ENCODE peak calls at places on chromosomes 3 and 15, in eight cellular contexts. One of them, this sample, is unnamed.
A peak's percentile ranks its signal among the peaks of the same experiment; 100 is the strongest.

GRCh38 chr3:10408680-10409079 is 87.8 kb upstream of the SEC13 start:
- DNase-seq in ureter: no peak
- DNase-seq in body of pancreas: no peak
- DNase-seq in IMR-90: peak; percentile 57
- DNase-seq in stimulated activated CD4-positive, alpha-beta T cell treated with anti-CD3 and anti-CD28 coated beads, Interleukin-4, amount 100 ng/mL, for 48 hours: no peak
- DNase-seq in AG10803: no peak
- DNase-seq in mesendoderm: no peak
- DNase-seq in HEK293T: no peak
- DNase-seq in this sample: no peak

GRCh38 chr3:101070260-101071121 is 77.3 kb upstream of the ABI3BP start:
- DNase-seq in ureter: no peak
- DNase-seq in body of pancreas: peak; percentile 82
- DNase-seq in IMR-90: no peak
- DNase-seq in stimulated activated CD4-positive, alpha-beta T cell treated with anti-CD3 and anti-CD28 coated beads, Interleukin-4, amount 100 ng/mL, for 48 hours: peak; percentile 64
- DNase-seq in AG10803: no peak
- DNase-seq in mesendoderm: peak; percentile 91
- DNase-seq in HEK293T: peak; percentile 81
- DNase-seq in this sample: peak; percentile 83

GRCh38 chr3:152309031-152309430 is 40.3 kb downstream of the MBNL1 start:
- DNase-seq in ureter: no peak
- DNase-seq in body of pancreas: no peak
- DNase-seq in IMR-90: no peak
- DNase-seq in stimulated activated CD4-positive, alpha-beta T cell treated with anti-CD3 and anti-CD28 coated beads, Interleukin-4, amount 100 ng/mL, for 48 hours: no peak
- DNase-seq in AG10803: no peak
- DNase-seq in mesendoderm: no peak
- DNase-seq in HEK293T: no peak
- DNase-seq in this sample: no peak

GRCh38 chr15:57436961-57437360 is 60.7 kb downstream of the CGNL1 start:
- DNase-seq in ureter: no peak
- DNase-seq in body of pancreas: no peak
- DNase-seq in IMR-90: no peak
- DNase-seq in stimulated activated CD4-positive, alpha-beta T cell treated with anti-CD3 and anti-CD28 coated beads, Interleukin-4, amount 100 ng/mL, for 48 hours: no peak
- DNase-seq in AG10803: peak; percentile 35
- DNase-seq in mesendoderm: no peak
- DNase-seq in HEK293T: no peak
- DNase-seq in this sample: no peak

GRCh38 chr3:50971487-50971924 is 296.8 kb downstream of the DOCK3 start:
- DNase-seq in ureter: peak; percentile 63
- DNase-seq in body of pancreas: peak; percentile 33
- DNase-seq in IMR-90: peak; percentile 45
- DNase-seq in stimulated activated CD4-positive, alpha-beta T cell treated with anti-CD3 and anti-CD28 coated beads, Interleukin-4, amount 100 ng/mL, for 48 hours: peak; percentile 23
- DNase-seq in AG10803: peak; percentile 43
- DNase-seq in mesendoderm: peak; percentile 79
- DNase-seq in HEK293T: peak; percentile 64
- DNase-seq in this sample: peak; percentile 51

GRCh38 chr3:151541184-151541583 is 80.3 kb upstream of the IGSF10 start:
- DNase-seq in ureter: no peak
- DNase-seq in body of pancreas: no peak
- DNase-seq in IMR-90: peak; percentile 2
- DNase-seq in stimulated activated CD4-positive, alpha-beta T cell treated with anti-CD3 and anti-CD28 coated beads, Interleukin-4, amount 100 ng/mL, for 48 hours: no peak
- DNase-seq in AG10803: no peak
- DNase-seq in mesendoderm: no peak
- DNase-seq in HEK293T: no peak
- DNase-seq in this sample: no peak

GRCh38 chr3:87077354-87077753 is 86.4 kb upstream of the VGLL3 start:
- DNase-seq in ureter: no peak
- DNase-seq in body of pancreas: no peak
- DNase-seq in IMR-90: no peak
- DNase-seq in stimulated activated CD4-positive, alpha-beta T cell treated with anti-CD3 and anti-CD28 coated beads, Interleukin-4, amount 100 ng/mL, for 48 hours: no peak
- DNase-seq in AG10803: no peak
- DNase-seq in mesendoderm: peak; percentile 27
- DNase-seq in HEK293T: no peak
- DNase-seq in this sample: no peak

GRCh38 chr3:178223876-178224275 is 312.4 kb upstream of the KCNMB2 start:
- DNase-seq in ureter: no peak
- DNase-seq in body of pancreas: no peak
- DNase-seq in IMR-90: peak; percentile 41
- DNase-seq in stimulated activated CD4-positive, alpha-beta T cell treated with anti-CD3 and anti-CD28 coated beads, Interleukin-4, amount 100 ng/mL, for 48 hours: no peak
- DNase-seq in AG10803: peak; percentile 34
- DNase-seq in mesendoderm: peak; percentile 21
- DNase-seq in HEK293T: no peak
- DNase-seq in this sample: no peak

GRCh38 chr15:39404767-39405173 is 176.1 kb upstream of the THBS1 start:
- DNase-seq in ureter: no peak
- DNase-seq in body of pancreas: no peak
- DNase-seq in IMR-90: peak; percentile 95
- DNase-seq in stimulated activated CD4-positive, alpha-beta T cell treated with anti-CD3 and anti-CD28 coated beads, Interleukin-4, amount 100 ng/mL, for 48 hours: no peak
- DNase-seq in AG10803: peak; percentile 99
- DNase-seq in mesendoderm: peak; percentile 78
- DNase-seq in HEK293T: no peak
- DNase-seq in this sample: no peak